ENCODE peak calls at places on chromosomes 13 and 19, in six cellular contexts. U is HEK293T, F is glutamatergic neuron, Z is upper lobe of right lung, S is H7, E is T1000. I is an unnamed sample.

GRCh38 chr13:43128504-43128929 is 105.1 kb downstream of the DNAJC15 start:
- DNase-seq in U (peak), F (peak), Z (no peak), S (no peak), E (no peak), I (no peak)

GRCh38 chr19:4596033-4596904 is 36.8 kb upstream of the SEMA6B start:
- DNase-seq in U (no peak), F (peak), Z (no peak), S (peak), E (no peak), I (no peak)

GRCh38 chr13:45180713-45181601 is 19.9 kb downstream of the KCTD4 start:
- DNase-seq in U (no peak), F (no peak), Z (no peak), S (no peak), E (no peak), I (no peak)

GRCh38 chr13:79989251-79989661 is 351.7 kb downstream of the SPRY2 start:
- DNase-seq in U (no peak), F (no peak), Z (no peak), S (no peak), E (no peak), I (no peak)

GRCh38 chr19:40907968-40908735 is 26.1 kb upstream of the CYP2A7 start:
- DNase-seq in U (peak), F (peak), Z (peak), S (peak), E (no peak), I (peak)

GRCh38 chr19:35719402-35720162 is 1.8 kb downstream of the KMT2B start:
- DNase-seq in U (no peak), F (no peak), Z (no peak), S (peak), E (no peak), I (no peak)

GRCh38 chr19:33401683-33402420 is 28.3 kb downstream of the CEBPG start:
- DNase-seq in U (no peak), F (peak), Z (peak), S (peak), E (no peak), I (no peak)

GRCh38 chr19:38443458-38444001 is 10.0 kb downstream of the RYR1 start:
- DNase-seq in U (no peak), F (no peak), Z (no peak), S (peak), E (no peak), I (no peak)

GRCh38 chr13:79361299-79361698 is 44.8 kb downstream of the RBM26 start:
- DNase-seq in U (no peak), F (no peak), Z (no peak), S (no peak), E (no peak), I (no peak)

GRCh38 chr19:913080-913748 is at the start of gene R3HDM4:
- DNase-seq in U (peak), F (peak), Z (peak), S (peak), E (peak), I (peak)

GRCh38 chr19:35644987-35645679 is 3.0 kb upstream of the COX6B1 start:
- DNase-seq in U (peak), F (peak), Z (peak), S (peak), E (peak), I (peak)

GRCh38 chr13:37277435-37278144 is 172.1 kb upstream of the CSNK1A1L start:
- DNase-seq in U (no peak), F (no peak), Z (no peak), S (no peak), E (no peak), I (no peak)

GRCh38 chr19:48986211-48986610 is 6.9 kb downstream of the GYS1 start:
- DNase-seq in U (no peak), F (no peak), Z (no peak), S (no peak), E (no peak), I (no peak)

GRCh38 chr13:51180853-51181511 is 41.2 kb upstream of the FAM124A start:
- DNase-seq in U (no peak), F (no peak), Z (no peak), S (no peak), E (no peak), I (no peak)

GRCh38 chr13:32039488-32040013 is 8.0 kb downstream of the FRY start:
- DNase-seq in U (no peak), F (no peak), Z (no peak), S (no peak), E (no peak), I (no peak)

GRCh38 chr13:98581971-98582702 is 5.2 kb upstream of the STK24 start:
- DNase-seq in U (no peak), F (no peak), Z (no peak), S (no peak), E (no peak), I (no peak)

GRCh38 chr19:39951065-39951650 is 16.7 kb upstream of the FCGBP start:
- DNase-seq in U (no peak), F (no peak), Z (no peak), S (no peak), E (no peak), I (no peak)

GRCh38 chr13:32883501-32883900 is 132.7 kb upstream of the KL start:
- DNase-seq in U (no peak), F (no peak), Z (no peak), S (no peak), E (no peak), I (no peak)

GRCh38 chr13:24698686-24699085 is 18.5 kb downstream of the ATP12A start:
- DNase-seq in U (no peak), F (no peak), Z (peak), S (no peak), E (no peak), I (no peak)

GRCh38 chr19:4089400-4089908 is 22.8 kb upstream of the ZBTB7A start:
- DNase-seq in U (no peak), F (no peak), Z (peak), S (peak), E (no peak), I (peak)

GRCh38 chr19:46631481-46631880 is 4.5 kb downstream of the GNG8 start:
- DNase-seq in U (no peak), F (peak), Z (no peak), S (no peak), E (no peak), I (no peak)

GRCh38 chr19:30227071-30227621 is 145.0 kb upstream of the ZNF536 start:
- DNase-seq in U (no peak), F (no peak), Z (no peak), S (peak), E (no peak), I (no peak)

GRCh38 chr19:20078696-20079095 is 896 bp downstream of the ZNF90 start:
- DNase-seq in U (no peak), F (peak), Z (peak), S (peak), E (no peak), I (no peak)

GRCh38 chr13:99796175-99796819 is 175.3 kb downstream of the ZIC5 start:
- DNase-seq in U (peak), F (no peak), Z (no peak), S (peak), E (no peak), I (peak)

GRCh38 chr13:67107973-67108372 is 122.2 kb downstream of the PCDH9 start:
- DNase-seq in U (no peak), F (no peak), Z (no peak), S (no peak), E (no peak), I (no peak)

GRCh38 chr13:80171096-80171495 is 169.8 kb downstream of the SPRY2 start:
- DNase-seq in U (no peak), F (no peak), Z (no peak), S (no peak), E (no peak), I (no peak)

GRCh38 chr19:57192064-57192395 is 730 bp downstream of the ZNF264 start:
- DNase-seq in U (no peak), F (no peak), Z (no peak), S (no peak), E (no peak), I (no peak)

GRCh38 chr19:4791183-4792018 is at the start of gene FEM1A:
- DNase-seq in U (peak), F (peak), Z (peak), S (peak), E (peak), I (peak)

GRCh38 chr13:81770868-81771505 is 1430.1 kb upstream of the SPRY2 start:
- DNase-seq in U (no peak), F (no peak), Z (no peak), S (no peak), E (no peak), I (no peak)

GRCh38 chr19:8639821-8640401 is 9.5 kb downstream of the NFILZ start:
- DNase-seq in U (no peak), F (no peak), Z (no peak), S (peak), E (no peak), I (no peak)

GRCh38 chr19:10404888-10405808 is 1.8 kb upstream of the CDC37 start:
- DNase-seq in U (no peak), F (no peak), Z (no peak), S (peak), E (peak), I (no peak)

GRCh38 chr13:50213526-50213925 is 198.3 kb downstream of the KCNRG start:
- DNase-seq in U (no peak), F (no peak), Z (no peak), S (no peak), E (no peak), I (no peak)

GRCh38 chr13:94636942-94637578 is 35.4 kb downstream of the GPR180 start:
- DNase-seq in U (no peak), F (no peak), Z (no peak), S (no peak), E (no peak), I (no peak)

GRCh38 chr13:106143392-106143791 is 392.1 kb downstream of the EFNB2 start:
- DNase-seq in U (no peak), F (no peak), Z (no peak), S (no peak), E (no peak), I (no peak)

GRCh38 chr13:95154441-95154886 is 146.8 kb downstream of the ABCC4 start:
- DNase-seq in U (no peak), F (no peak), Z (no peak), S (no peak), E (no peak), I (no peak)

I was measured in GM13976.